ENCODE peak calls at places on chromosomes 6 and 20, in six cellular contexts. C, F, E, Q, T and K are unnamed samples. For H3K36me3, the result is how much of the 10 kb centered on the place peaks cover.

GRCh38 chr20:1440024-1440423 is 26.6 kb downstream of the NSFL1C start:
- DNase-seq in C (peak), F (no peak), E (no peak), Q (no peak), T (peak), K (no peak)

GRCh38 chr6:107458687-107459282 is 579 bp downstream of the PDSS2 start:
- DNase-seq in C (peak), F (peak), E (peak), Q (peak), T (no peak), K (no peak)

GRCh38 chr20:366042-366718 is 14.4 kb upstream of the TRIB3 start:
- DNase-seq in C (no peak), F (no peak), E (peak), Q (no peak), T (no peak), K (no peak)

GRCh38 chr6:3294921-3295871 is 36.4 kb downstream of the PSMG4 start:
- DNase-seq in C (no peak), F (no peak), E (no peak), Q (no peak), T (peak), K (no peak)

GRCh38 chr6:48560408-48560807 is 449.4 kb upstream of the PTCHD4 start:
- DNase-seq in C (peak), F (no peak), E (peak), Q (no peak), T (no peak), K (no peak)

GRCh38 chr6:136251394-136251793 is 1.3 kb upstream of the MTFR2 start:
- DNase-seq in C (no peak), F (no peak), E (no peak), Q (no peak), T (no peak), K (no peak)

GRCh38 chr6:112912351-112913101 is 565.4 kb downstream of the RFPL4B start:
- DNase-seq in C (peak), F (no peak), E (peak), Q (peak), T (peak), K (no peak)

GRCh38 chr6:25302677-25303128 is 23.5 kb downstream of the CARMIL1 start:
- DNase-seq in C (peak), F (no peak), E (peak), Q (no peak), T (peak), K (no peak)

GRCh38 chr6:15352884-15353283 is 107.0 kb downstream of the JARID2 start:
- DNase-seq in C (peak), F (no peak), E (no peak), Q (no peak), T (no peak), K (no peak)

GRCh38 chr20:51042657-51043247 is 19.8 kb upstream of the KCNG1 start:
- DNase-seq in C (no peak), F (no peak), E (no peak), Q (no peak), T (peak), K (no peak)

GRCh38 chr20:41475507-41475906 is 108.9 kb upstream of the EMILIN3 start:
- DNase-seq in C (no peak), F (no peak), E (peak), Q (no peak), T (no peak), K (no peak)

GRCh38 chr6:16296061-16296670 is 57.8 kb downstream of the GMPR start:
- DNase-seq in C (no peak), F (no peak), E (no peak), Q (no peak), T (no peak), K (no peak)

GRCh38 chr6:166476634-166477215 is 94.0 kb upstream of the MPC1 start:
- DNase-seq in C (no peak), F (no peak), E (no peak), Q (no peak), T (no peak), K (no peak)

GRCh38 chr20:51586005-51586440 is 43.5 kb upstream of the NFATC2 start:
- DNase-seq in C (peak), F (no peak), E (peak), Q (no peak), T (no peak), K (no peak)

GRCh38 chr6:169243154-169243553 is 10.5 kb downstream of the THBS2 start:
- DNase-seq in C (no peak), F (no peak), E (no peak), Q (no peak), T (no peak), K (no peak)

GRCh38 chr6:19789100-19789805 is 47.9 kb upstream of the ID4 start:
- DNase-seq in C (peak), F (no peak), E (no peak), Q (no peak), T (peak), K (no peak)

GRCh38 chr6:11262231-11262630 is 29.8 kb upstream of the NEDD9 start:
- DNase-seq in C (no peak), F (no peak), E (no peak), Q (no peak), T (no peak), K (no peak)

GRCh38 chr20:39016496-39016895 is 54.4 kb downstream of the DHX35 start:
- DNase-seq in C (no peak), F (no peak), E (no peak), Q (no peak), T (no peak), K (no peak)

GRCh38 chr6:124974770-124975377 is 12.6 kb downstream of the RNF217 start:
- DNase-seq in C (no peak), F (no peak), E (no peak), Q (no peak), T (no peak), K (no peak)

GRCh38 chr6:108798672-108799355 is 49.4 kb upstream of the ARMC2 start:
- DNase-seq in C (no peak), F (peak), E (no peak), Q (peak), T (peak), K (no peak)

GRCh38 chr6:20608371-20608770 is 74.1 kb downstream of the CDKAL1 start:
- DNase-seq in C (no peak), F (no peak), E (no peak), Q (no peak), T (no peak), K (no peak)

GRCh38 chr6:11241793-11242201 is 9.3 kb upstream of the NEDD9 start:
- DNase-seq in C (no peak), F (no peak), E (no peak), Q (no peak), T (peak), K (no peak)

GRCh38 chr20:63381781-63382431 is 20.8 kb upstream of the CHRNA4 start:
- DNase-seq in C (no peak), F (no peak), E (peak), Q (no peak), T (peak), K (no peak)

GRCh38 chr6:119620846-119621570 is 271.4 kb upstream of the MAN1A1 start:
- DNase-seq in C (peak), F (no peak), E (peak), Q (no peak), T (no peak), K (no peak)

GRCh38 chr20:13355386-13355785 is 134.3 kb downstream of the ISM1 start:
- DNase-seq in C (no peak), F (no peak), E (peak), Q (no peak), T (no peak), K (no peak)

GRCh38 chr6:118468682-118469465 is 79.2 kb upstream of the PLN start:
- DNase-seq in C (peak), F (no peak), E (no peak), Q (no peak), T (no peak), K (no peak)

GRCh38 chr20:55761787-55762186 is 243.5 kb downstream of the CBLN4 start:
- DNase-seq in C (no peak), F (no peak), E (no peak), Q (no peak), T (no peak), K (no peak)

GRCh38 chr20:59469266-59470252 is 134.8 kb upstream of the PHACTR3 start:
- DNase-seq in C (no peak), F (no peak), E (no peak), Q (no peak), T (peak), K (no peak)

GRCh38 chr6:28530777-28531176 is 5.1 kb downstream of the GPX5 start:
- DNase-seq in C (no peak), F (no peak), E (no peak), Q (no peak), T (no peak), K (no peak)

GRCh38 chr6:128417698-128418097 is 102.7 kb downstream of the PTPRK start:
- DNase-seq in C (no peak), F (no peak), E (no peak), Q (no peak), T (no peak), K (no peak)

GRCh38 chr6:45488269-45488668 is 110.5 kb upstream of the SUPT3H start:
- DNase-seq in C (no peak), F (no peak), E (no peak), Q (no peak), T (no peak), K (no peak)

GRCh38 chr6:26016326-26017275 is 54.0 kb downstream of the TRIM38 start:
- DNase-seq in C (peak), F (peak), E (peak), Q (no peak), T (no peak), K (no peak)

GRCh38 chr6:43746613-43747101 is 23.4 kb upstream of the VEGFA start:
- DNase-seq in C (no peak), F (no peak), E (no peak), Q (no peak), T (no peak), K (no peak)

GRCh38 chr20:59484228-59484627 is 120.1 kb upstream of the PHACTR3 start:
- DNase-seq in C (no peak), F (no peak), E (no peak), Q (no peak), T (no peak), K (no peak)

GRCh38 chr6:168265394-168265793 is 54.2 kb downstream of the DACT2 start:
- DNase-seq in C (no peak), F (no peak), E (no peak), Q (no peak), T (no peak), K (no peak)

GRCh38 chr20:50169329-50169823 is 15.9 kb upstream of the PEDS1 start:
- DNase-seq in C (peak), F (peak), E (peak), Q (peak), T (peak), K (no peak)

GRCh38 chr6:7697820-7698623 is 27.9 kb upstream of the BMP6 start:
- DNase-seq in C (peak), F (no peak), E (peak), Q (no peak), T (no peak), K (peak)

GRCh38 chr6:84675651-84676050 is 88.7 kb downstream of the TBX18 start:
- DNase-seq in C (no peak), F (no peak), E (no peak), Q (no peak), T (no peak), K (no peak)

GRCh38 chr6:110741517-110741916 is 73.8 kb downstream of the CDK19 start:
- DNase-seq in C (no peak), F (no peak), E (no peak), Q (no peak), T (no peak), K (no peak)
- H3K4me3 ChIP-seq in C (no peak), F (no peak), E (no peak), Q (no peak), T (no peak), K (no peak)

DNA sequence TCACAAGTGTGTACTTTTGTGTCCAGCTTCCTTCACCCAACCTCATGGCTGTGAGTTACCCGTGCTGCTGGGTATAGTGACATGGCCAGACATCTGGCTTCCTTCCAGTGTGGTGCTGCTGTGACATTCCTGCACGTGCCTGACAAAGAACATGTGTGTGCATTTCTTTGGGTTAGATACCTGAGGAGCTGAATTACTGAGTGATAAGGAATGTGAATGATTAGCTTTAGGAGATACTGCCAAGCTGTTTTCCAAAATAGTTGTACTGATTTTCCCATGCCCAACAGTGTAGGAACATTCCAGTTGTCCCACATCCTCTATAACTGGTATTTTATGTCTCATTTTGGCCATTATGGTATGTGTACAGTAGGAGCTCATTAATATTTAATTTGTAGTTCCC is 132.5 kb downstream of the PREX1 start:
- DNase-seq in C (no peak), F (no peak), E (no peak), Q (no peak), T (no peak), K (no peak)
- H3K36me3 ChIP-seq in C (under half), F (half or more), E (under half), Q (under half), T (under half), K (under half)

DNA sequence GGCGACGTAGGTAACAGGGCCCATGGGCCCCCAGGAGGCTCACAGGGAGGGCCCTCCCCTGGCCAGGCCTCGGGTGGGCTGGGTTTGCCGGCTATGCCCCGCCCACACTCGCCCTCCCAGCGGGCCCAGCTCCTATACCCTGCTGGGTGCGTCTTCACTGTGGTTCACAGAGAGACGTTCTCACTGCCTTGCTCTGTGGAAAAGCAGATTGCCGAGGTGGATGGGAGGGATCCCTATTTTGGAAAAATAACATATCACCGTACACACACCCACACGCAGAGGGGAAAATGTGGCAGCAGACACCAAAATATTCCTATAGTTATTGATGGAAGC is 49.6 kb downstream of the TMEM242 start:
- DNase-seq in C (peak), F (peak), E (no peak), Q (peak), T (peak), K (peak)
- H3K4me3 ChIP-seq in C (no peak), F (peak), E (no peak), Q (peak), T (peak), K (no peak)

DNA sequence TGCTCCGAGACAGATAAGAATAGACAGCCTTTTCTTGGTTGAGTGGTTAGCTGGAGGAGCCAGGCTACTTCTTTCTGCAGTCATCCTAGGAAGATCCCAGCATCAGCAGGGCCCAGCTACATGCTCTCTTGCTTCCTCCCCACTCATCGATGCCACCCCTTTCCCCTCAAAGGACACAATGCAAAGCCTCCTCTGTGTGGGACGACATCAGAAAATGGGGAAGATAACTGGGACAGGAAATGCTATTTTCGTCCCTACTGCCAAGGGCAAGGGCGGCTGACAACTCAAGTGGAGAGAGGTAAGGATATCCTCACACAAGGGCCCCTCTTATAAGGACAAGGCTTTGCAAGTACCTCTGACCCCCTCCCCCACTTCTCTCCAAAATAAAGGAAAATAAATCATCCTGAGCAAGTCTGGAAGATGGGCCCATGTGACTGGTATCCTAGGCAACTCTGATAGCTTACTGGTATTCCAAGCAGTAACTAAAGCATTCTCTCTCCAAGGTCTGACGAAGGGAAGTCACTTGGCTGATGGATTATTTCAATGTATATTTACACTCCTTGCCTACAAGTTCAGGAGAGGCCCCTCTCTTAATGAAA is 11.4 kb downstream of the ELMO2 start:
- DNase-seq in C (no peak), F (no peak), E (no peak), Q (no peak), T (no peak), K (no peak)
- H3K36me3 ChIP-seq in C (under half), F (under half), E (half or more), Q (under half), T (under half), K (under half)

GRCh38 chr6:52801188-52801841 is 2.3 kb downstream of the GSTA1 start:
- DNase-seq in C (no peak), F (no peak), E (no peak), Q (no peak), T (no peak), K (no peak)
- H3K4me3 ChIP-seq in C (no peak), F (no peak), E (no peak), Q (no peak), T (no peak), K (no peak)

DNA sequence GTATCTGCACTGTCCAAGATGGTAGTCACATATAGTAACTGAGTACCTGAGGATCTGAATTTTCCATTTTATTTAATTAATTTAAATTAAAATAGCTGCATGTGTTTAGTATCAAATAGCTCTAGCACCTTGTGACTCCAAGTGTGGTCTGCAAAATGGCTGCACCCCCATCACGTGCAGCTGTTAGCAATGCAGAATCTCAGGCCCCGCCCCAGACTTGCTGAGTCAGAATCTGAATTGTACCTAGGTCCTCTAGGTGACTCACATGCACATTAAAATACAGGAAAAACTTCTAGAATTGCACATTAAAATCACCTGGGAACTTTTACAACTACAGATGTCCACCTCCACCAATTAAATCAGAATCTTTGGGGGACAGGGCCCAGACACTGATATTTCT is 19.2 kb upstream of the FAM83C start:
- DNase-seq in C (peak), F (no peak), E (no peak), Q (no peak), T (no peak), K (no peak)
- H3K36me3 ChIP-seq in C (under half), F (under half), E (under half), Q (under half), T (under half), K (under half)

GRCh38 chr6:159992366-159992765 is 23.5 kb downstream of the IGF2R start:
- DNase-seq in C (no peak), F (no peak), E (no peak), Q (no peak), T (no peak), K (no peak)

GRCh38 chr6:159989471-159989870 is 20.6 kb downstream of the IGF2R start:
- DNase-seq in C (no peak), F (no peak), E (no peak), Q (no peak), T (no peak), K (no peak)

GRCh38 chr6:159985296-159985940 is 16.5 kb downstream of the IGF2R start:
- DNase-seq in C (peak), F (no peak), E (no peak), Q (no peak), T (no peak), K (no peak)

GRCh38 chr6:159989882-159990480 is 21.1 kb downstream of the IGF2R start:
- DNase-seq in C (peak), F (no peak), E (no peak), Q (no peak), T (no peak), K (no peak)

DNA sequence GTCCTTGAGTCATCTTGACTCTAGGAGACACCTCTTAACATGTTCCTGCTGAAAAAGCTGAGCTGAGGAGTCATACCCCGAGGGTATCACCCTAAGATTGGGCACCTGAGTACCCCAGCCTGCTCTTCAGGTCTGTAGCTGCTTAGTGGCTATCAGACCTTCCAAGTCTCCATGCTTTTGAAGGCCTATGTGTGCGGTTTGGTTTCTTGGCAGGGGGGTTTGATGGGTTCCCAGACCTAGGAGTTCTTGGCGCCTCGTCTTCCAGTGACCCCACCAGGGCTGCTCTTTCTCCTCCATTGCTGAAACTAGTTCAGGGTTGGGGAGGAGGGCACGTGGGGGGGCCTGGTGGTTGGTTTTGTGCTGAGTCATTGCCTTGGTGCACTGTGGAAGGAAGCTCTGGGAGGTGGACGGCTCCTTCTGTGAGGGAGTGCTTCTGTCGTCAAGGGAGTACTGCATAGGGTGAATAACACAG is 20.1 kb downstream of the IGF2R start:
- DNase-seq in C (no peak), F (no peak), E (no peak), Q (no peak), T (no peak), K (no peak)
- H3K4me3 ChIP-seq in C (no peak), F (no peak), E (no peak), Q (no peak), T (no peak), K (no peak)